ENCODE peak calls at places on chromosome 4, in six cellular contexts. H is GM23248, E is HepG2, D is OCI-LY7, U is neuronal stem cell, R is PC-9. L is an unnamed sample.

GRCh38 chr4:127698789-127699200 is 31.4 kb upstream of the SLC25A31 start:
- DNase-seq in E (no peak), R (peak; percentile 99), H (peak; percentile 75), U (no peak), D (no peak), L (peak; percentile 82)

GRCh38 chr4:118682928-118683327 is 2.3 kb upstream of the METTL14 start:
- DNase-seq in E (peak; percentile 30), D (peak; percentile 39), H (peak; percentile 71), R (no peak), U (no peak), L (peak; percentile 84)

GRCh38 chr4:2934077-2934812 is 29.0 kb downstream of the NOP14 start:
- DNase-seq in E (no peak), H (peak; percentile 86), R (no peak), U (no peak), D (peak; percentile 28), L (peak; percentile 96)

GRCh38 chr4:184911310-184911709 is 85.5 kb upstream of the ACSL1 start:
- DNase-seq in R (no peak), U (no peak), E (no peak), D (no peak), H (no peak), L (no peak)

GRCh38 chr4:153488006-153488718 is 22.0 kb downstream of the TMEM131L start:
- DNase-seq in R (no peak), U (no peak), D (no peak), E (no peak), H (no peak), L (no peak)

GRCh38 chr4:164871673-164872072 is 5.3 kb upstream of the APELA start:
- DNase-seq in U (no peak), H (no peak), E (no peak), D (no peak), R (no peak), L (no peak)

GRCh38 chr4:81883004-81883403 is 411.3 kb upstream of the RASGEF1B start:
- DNase-seq in U (no peak), D (no peak), R (no peak), H (no peak), E (no peak), L (no peak)

GRCh38 chr4:65190780-65191179 is 479.5 kb downstream of the EPHA5 start:
- DNase-seq in R (no peak), E (no peak), U (no peak), D (no peak), H (no peak), L (no peak)

GRCh38 chr4:189235599-189235998 is 705.1 kb upstream of the FRG1 start:
- DNase-seq in H (no peak), U (no peak), D (no peak), E (no peak), R (no peak), L (no peak)

GRCh38 chr4:109690690-109691410 is 12.4 kb downstream of the CASP6 start:
- DNase-seq in D (no peak), E (no peak), H (no peak), R (no peak), U (no peak), L (no peak)

GRCh38 chr4:20046931-20047677 is 204.6 kb upstream of the SLIT2 start:
- DNase-seq in R (no peak), H (peak; percentile 55), D (no peak), E (no peak), U (no peak), L (no peak)

GRCh38 chr4:185566972-185567749 is 31.9 kb upstream of the PDLIM3 start:
- DNase-seq in E (peak; percentile 78), D (no peak), R (peak; percentile 62), U (no peak), H (peak; percentile 76), L (peak; percentile 69)

GRCh38 chr4:42280327-42281095 is 116.8 kb upstream of the SHISA3 start:
- DNase-seq in H (peak; percentile 63), U (no peak), R (no peak), D (peak; percentile 53), E (no peak), L (peak; percentile 88)

GRCh38 chr4:186900232-186900900 is 176.7 kb upstream of the FAT1 start:
- DNase-seq in H (peak; percentile 89), U (no peak), R (no peak), D (no peak), E (no peak), L (peak; percentile 87)

GRCh38 chr4:141102367-141102766 is 30.9 kb downstream of the RNF150 start:
- DNase-seq in D (no peak), E (no peak), H (peak; percentile 70), R (peak; percentile 44), U (no peak), L (peak; percentile 52)

GRCh38 chr4:1194028-1194900 is 21.9 kb upstream of the SPON2 start:
- DNase-seq in D (no peak), R (no peak), H (no peak), U (no peak), E (no peak), L (peak; percentile 96)

GRCh38 chr4:108010167-108010566 is 20.5 kb downstream of the HADH start:
- DNase-seq in E (no peak), R (no peak), D (no peak), H (peak; percentile 83), U (no peak), L (peak; percentile 88)

DNA sequence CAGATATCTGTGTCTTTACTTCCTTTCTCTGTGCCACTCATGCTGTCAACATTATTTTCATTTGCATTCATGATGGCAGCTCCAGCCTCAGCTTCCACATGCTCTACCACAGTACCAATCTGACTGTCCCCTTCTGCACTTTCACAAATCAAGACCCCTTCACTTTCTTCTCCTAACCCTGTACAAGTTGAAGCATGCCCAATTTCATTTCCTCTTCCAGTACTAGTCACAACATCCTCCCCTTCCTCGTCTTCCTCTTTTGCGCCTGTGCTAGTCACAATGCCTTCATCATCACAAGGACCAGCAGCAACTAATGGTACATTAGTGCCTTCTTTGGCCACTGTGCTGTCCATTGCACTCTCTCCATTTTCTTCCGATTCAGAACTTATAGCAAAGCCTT is 26.5 kb downstream of the BOD1L1 start:
- DNase-seq in H (no peak), D (peak; percentile 17), R (no peak), U (no peak), E (no peak), L (no peak)
- H3K4me1 ChIP-seq in H (peaks cover 25% of the 10 kb centered on the region), D (peaks cover 17% of the 10 kb centered on the region), R (no peaks in the 10 kb centered on the region), U (peaks cover 3% of the 10 kb centered on the region), E (peaks cover 29% of the 10 kb centered on the region), L (peaks cover 6% of the 10 kb centered on the region)

DNA sequence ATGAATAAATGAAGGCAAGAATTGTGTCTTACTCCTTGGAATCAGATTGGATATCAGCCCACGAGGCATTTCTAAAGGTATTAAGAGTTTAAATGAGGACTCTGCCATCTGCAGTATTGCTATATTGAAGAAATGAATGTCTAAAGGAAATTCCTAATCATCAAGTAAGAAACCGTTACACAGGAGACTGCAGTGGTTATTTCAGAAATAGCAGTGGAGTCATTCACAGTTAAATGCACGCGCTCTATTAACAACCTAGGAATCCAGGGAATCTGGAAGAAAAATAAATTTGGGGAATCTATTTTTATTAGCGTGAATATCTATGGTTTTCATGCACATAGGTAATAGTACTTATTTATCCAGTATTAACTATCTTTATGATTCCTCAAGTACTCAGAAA is 334.2 kb downstream of the TENM3 start:
- DNase-seq in U (no peak), R (no peak), H (no peak), D (no peak), E (no peak), L (no peak)
- H3K4me2 ChIP-seq in U (no peak overlapping the region), R (no peak overlapping the region), H (no peak overlapping the region), D (no peak overlapping the region), E (no peak overlapping the region), L (no peak overlapping the region)

GRCh38 chr4:122784261-122784660 is 42.4 kb upstream of the FGF2 start:
- DNase-seq in R (no peak), U (no peak), H (no peak), D (no peak), E (no peak), L (no peak)

GRCh38 chr4:122783301-122784215 is 43.1 kb upstream of the FGF2 start:
- DNase-seq in D (no peak), H (peak; percentile 96), R (peak; percentile 96), U (peak; percentile 65), E (peak; percentile 37), L (peak; percentile 86)

GRCh38 chr4:122788935-122789334 is 37.7 kb upstream of the FGF2 start:
- DNase-seq in E (no peak), H (no peak), R (no peak), U (no peak), D (no peak), L (no peak)

GRCh38 chr4:122785099-122785498 is 41.5 kb upstream of the FGF2 start:
- DNase-seq in D (no peak), U (no peak), R (no peak), H (no peak), E (no peak), L (no peak)

DNA sequence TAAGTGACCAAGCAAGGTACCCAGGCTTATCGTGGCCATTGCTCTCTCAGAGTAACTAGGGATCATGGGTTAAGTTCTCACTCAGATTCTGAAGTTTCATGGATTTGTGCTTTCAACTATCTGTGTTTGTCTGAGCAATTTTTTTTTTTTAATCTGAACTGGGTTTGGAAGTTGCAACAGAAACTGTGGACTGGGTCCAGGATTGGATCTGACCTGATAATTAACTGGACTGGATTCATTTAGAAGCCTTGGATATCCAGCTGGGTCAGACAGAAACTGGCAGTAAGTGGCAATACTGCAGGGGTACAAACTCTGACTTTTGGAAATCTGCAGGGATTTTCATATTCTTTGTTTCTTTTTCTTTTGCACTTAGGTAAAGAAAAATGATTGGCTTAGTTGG is 38.7 kb upstream of the FGF2 start:
- DNase-seq in R (no peak), U (no peak), E (no peak), H (no peak), D (no peak), L (no peak)
- H3K4me1 ChIP-seq in R (peaks cover 37% of the 10 kb centered on the region), U (peaks cover 7% of the 10 kb centered on the region), E (peaks cover 13% of the 10 kb centered on the region), H (peaks cover 21% of the 10 kb centered on the region), D (no peaks in the 10 kb centered on the region), L (peaks cover 22% of the 10 kb centered on the region)

GRCh38 chr4:122172266-122172665 is 20.1 kb downstream of the BLTP1 start:
- DNase-seq in E (no peak), U (no peak), D (no peak), R (no peak), H (no peak), L (no peak)
- H3K4me2 ChIP-seq in E (no peak overlapping the region), U (no peak overlapping the region), D (no peak overlapping the region), R (no peak overlapping the region), H (no peak overlapping the region), L (no peak overlapping the region)

L was measured in osteoblast.